ENCODE peak calls at places on chromosome 12, in six cellular contexts. K, F, C, B, P and V are unnamed samples.

GRCh38 chr12:69428351-69429048 is 41.7 kb upstream of the FRS2 start:
- DNase-seq in P (no peak), K (no peak), B (peak; percentile 38), F (no peak), C (no peak), V (no peak)

GRCh38 chr12:42691991-42692557 is 102.5 kb upstream of the PRICKLE1 start:
- DNase-seq in C (no peak), P (no peak), K (no peak), F (no peak), B (no peak), V (no peak)

GRCh38 chr12:76694369-76694768 is 69.5 kb upstream of the ZDHHC17 start:
- DNase-seq in P (no peak), B (no peak), F (no peak), K (no peak), C (no peak), V (no peak)

GRCh38 chr12:75984577-75985182 is 46.9 kb downstream of the PHLDA1 start:
- DNase-seq in F (no peak), B (no peak), K (no peak), C (no peak), P (no peak), V (no peak)

GRCh38 chr12:13000935-13001724 is 1.1 kb upstream of the HEBP1 start:
- DNase-seq in F (no peak), C (peak; percentile 75), P (peak; percentile 31), B (peak; percentile 76), K (peak; percentile 42), V (peak; percentile 31)

GRCh38 chr12:47561746-47562145 is 144.1 kb downstream of the RPAP3 start:
- DNase-seq in K (peak; percentile 66), P (no peak), F (no peak), C (no peak), B (no peak), V (no peak)

GRCh38 chr12:1848146-1848545 is 27.8 kb downstream of the LRTM2 start:
- DNase-seq in B (no peak), P (peak; percentile 4), K (no peak), F (no peak), C (no peak), V (no peak)

GRCh38 chr12:113092478-113093408 is 36.2 kb downstream of the DTX1 start:
- DNase-seq in B (peak; percentile 53), F (no peak), P (no peak), C (no peak), K (no peak), V (no peak)

GRCh38 chr12:92139634-92140555 is 5.8 kb downstream of the BTG1 start:
- DNase-seq in C (no peak), F (no peak), B (no peak), P (no peak), K (peak; percentile 76), V (peak; percentile 43)

GRCh38 chr12:75177997-75178396 is 31.6 kb downstream of the KCNC2 start:
- DNase-seq in B (no peak), F (no peak), C (no peak), K (peak; percentile 96), P (no peak), V (peak; percentile 92)

GRCh38 chr12:16282978-16283377 is 5.5 kb upstream of the SLC15A5 start:
- DNase-seq in K (no peak), P (no peak), C (no peak), F (no peak), B (no peak), V (no peak)

GRCh38 chr12:47297993-47298392 is 218.2 kb upstream of the AMIGO2 start:
- DNase-seq in F (no peak), B (no peak), C (no peak), P (no peak), K (no peak), V (no peak)

GRCh38 chr12:24021164-24021502 is 71.7 kb upstream of the SOX5 start:
- DNase-seq in C (no peak), F (no peak), B (no peak), K (no peak), P (no peak), V (no peak)

GRCh38 chr12:15276088-15276698 is 46.1 kb upstream of the PTPRO start:
- DNase-seq in F (peak; percentile 33), C (peak; percentile 28), K (peak; percentile 48), P (no peak), B (peak; percentile 69), V (no peak)

GRCh38 chr12:29691146-29691854 is 92.4 kb downstream of the TMTC1 start:
- DNase-seq in K (peak; percentile 52), C (no peak), P (no peak), B (no peak), F (peak; percentile 31), V (no peak)

GRCh38 chr12:3199551-3200031 is 122.4 kb downstream of the TSPAN9 start:
- DNase-seq in C (peak; percentile 54), P (no peak), F (no peak), K (no peak), B (peak; percentile 78), V (peak; percentile 14)

GRCh38 chr12:111448266-111448830 is 42.6 kb downstream of the SH2B3 start:
- DNase-seq in P (no peak), K (no peak), F (no peak), B (no peak), C (no peak), V (no peak)

GRCh38 chr12:109734219-109735000 is 20.8 kb downstream of the FAM222A start:
- DNase-seq in P (no peak), C (peak; percentile 79), K (peak; percentile 8), B (no peak), F (no peak), V (no peak)

GRCh38 chr12:100077367-100077766 is 65.3 kb downstream of the BLTP3B start:
- DNase-seq in C (no peak), F (no peak), P (no peak), B (peak; percentile 11), K (no peak), V (no peak)

GRCh38 chr12:1821805-1822204 is 1.4 kb downstream of the LRTM2 start:
- DNase-seq in F (no peak), P (no peak), C (peak; percentile 83), K (no peak), B (no peak), V (no peak)

GRCh38 chr12:56867216-56867615 is 67.0 kb downstream of the SDR9C7 start:
- DNase-seq in K (no peak), P (no peak), B (no peak), C (no peak), F (no peak), V (no peak)

GRCh38 chr12:71685312-71685906 is 473 bp upstream of the TMEM19 start:
- DNase-seq in P (no peak), C (peak; percentile 24), B (peak; percentile 15), K (no peak), F (no peak), V (no peak)

GRCh38 chr12:109770104-109770860 is 56.7 kb downstream of the FAM222A start:
- DNase-seq in B (no peak), F (no peak), C (peak; percentile 3), P (no peak), K (no peak), V (no peak)

GRCh38 chr12:43550831-43551270 is 1.2 kb downstream of the ADAMTS20 start:
- DNase-seq in P (no peak), K (no peak), C (peak; percentile 20), F (peak; percentile 2), B (no peak), V (no peak)

GRCh38 chr12:125330645-125331341 is 265.6 kb downstream of the AACS start:
- DNase-seq in F (peak; percentile 72), K (peak; percentile 27), P (peak; percentile 32), C (peak; percentile 72), B (peak; percentile 84), V (no peak)
- H3K27me3 ChIP-seq in F (no peaks in the 10 kb centered on the region), K (no peaks in the 10 kb centered on the region), P (peaks cover 10% of the 10 kb centered on the region), C (peaks cover 18% of the 10 kb centered on the region), B (peaks cover 1% of the 10 kb centered on the region), V (no peaks in the 10 kb centered on the region)

DNA sequence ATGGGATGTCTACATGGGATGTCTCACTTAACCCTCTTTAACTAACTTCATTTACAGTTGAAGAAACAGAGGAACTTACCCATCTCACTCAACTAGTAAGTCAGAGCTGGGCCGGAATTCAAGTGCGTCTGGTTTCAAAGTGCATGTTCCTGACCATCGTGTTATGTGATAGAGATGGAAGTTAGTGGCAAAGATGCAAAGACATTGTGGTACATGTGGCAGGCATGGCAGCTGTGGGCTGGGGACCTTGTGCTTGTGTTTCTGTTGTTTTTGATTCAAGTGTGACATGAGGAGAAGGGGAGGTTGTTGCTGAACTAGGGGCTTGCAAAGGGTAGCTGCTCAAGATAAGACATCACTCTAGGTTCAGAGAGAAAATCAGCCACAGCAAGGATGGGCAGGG is 2.3 kb upstream of the KRT74 start:
- DNase-seq in F (no peak), C (no peak), K (no peak), P (no peak), B (no peak), V (no peak)
- H3K27me3 ChIP-seq in F (no peaks in the 10 kb centered on the region), C (peaks cover 93% of the 10 kb centered on the region), K (no peaks in the 10 kb centered on the region), P (no peaks in the 10 kb centered on the region), B (no peaks in the 10 kb centered on the region), V (no peaks in the 10 kb centered on the region)

GRCh38 chr12:62629413-62629812 is 162.8 kb downstream of the MON2 start:
- DNase-seq in B (no peak), F (no peak), C (no peak), P (no peak), K (no peak), V (no peak)
- H3K27me3 ChIP-seq in B (no peaks in the 10 kb centered on the region), F (peaks cover 2% of the 10 kb centered on the region), C (no peaks in the 10 kb centered on the region), P (no peaks in the 10 kb centered on the region), K (no peaks in the 10 kb centered on the region), V (no peaks in the 10 kb centered on the region)

GRCh38 chr12:54429014-54429471 is 10.0 kb upstream of the ITGA5 start:
- DNase-seq in C (no peak), K (no peak), F (no peak), P (no peak), B (no peak), V (peak; percentile 71)

GRCh38 chr12:54426690-54427089 is 7.6 kb upstream of the ITGA5 start:
- DNase-seq in P (no peak), K (no peak), C (no peak), B (no peak), F (no peak), V (no peak)

GRCh38 chr12:54425696-54426095 is 6.6 kb upstream of the ITGA5 start:
- DNase-seq in F (no peak), C (no peak), P (no peak), B (no peak), K (no peak), V (no peak)

GRCh38 chr12:54430471-54431075 is 11.5 kb upstream of the ITGA5 start:
- DNase-seq in K (no peak), F (no peak), C (no peak), B (no peak), P (no peak), V (no peak)

DNA sequence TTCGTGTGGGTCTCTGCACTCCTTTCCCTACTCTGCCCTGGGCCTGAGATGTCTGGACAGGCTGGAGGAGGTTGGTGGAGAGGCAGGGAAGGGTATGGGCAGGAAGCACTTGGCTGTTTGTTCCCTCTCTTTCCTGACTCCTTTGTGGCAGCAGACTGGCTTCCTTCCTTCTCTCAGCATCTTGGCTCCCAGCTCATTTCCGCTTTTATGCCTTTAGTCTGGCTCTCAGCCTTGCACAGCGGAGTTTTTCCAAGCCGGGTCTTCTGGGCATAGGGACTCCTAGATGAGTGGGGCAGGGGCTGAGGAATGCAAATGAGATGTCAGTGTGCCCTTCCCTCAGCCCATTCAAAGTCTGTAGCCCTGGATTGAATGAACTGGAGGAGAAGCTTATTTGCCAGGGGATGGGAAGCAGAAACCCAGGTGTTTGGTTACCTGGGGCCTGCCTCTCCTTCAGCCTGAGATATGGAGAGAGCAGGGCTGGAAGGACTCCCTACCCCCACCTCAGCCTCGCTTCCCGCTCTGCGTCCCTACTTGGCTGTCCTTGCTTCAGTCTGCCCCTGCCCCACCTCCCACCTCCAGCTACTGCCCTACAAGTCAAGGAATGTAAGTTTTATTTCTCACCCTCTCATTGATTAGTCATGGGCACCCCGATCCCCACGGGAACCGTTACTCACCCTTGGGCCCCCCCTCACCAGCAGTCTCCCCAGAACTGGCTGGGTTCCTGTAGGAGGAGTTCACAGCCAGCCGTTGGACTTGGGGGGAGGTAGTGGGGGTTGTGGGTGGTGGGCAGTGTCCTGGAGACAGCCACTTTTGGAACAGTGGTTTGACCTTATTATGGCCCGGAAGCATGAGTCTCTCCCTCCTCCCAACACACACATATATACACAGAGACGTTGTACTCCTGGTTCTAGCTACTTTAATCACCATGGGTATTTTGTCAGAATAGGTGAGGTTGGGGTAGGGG is 9.3 kb upstream of the ITGA5 start:
- DNase-seq in K (peak; percentile 77), C (no peak), B (no peak), F (no peak), P (no peak), V (no peak)
- H3K27me3 ChIP-seq in K (no peaks in the 10 kb centered on the region), C (no peaks in the 10 kb centered on the region), B (no peaks in the 10 kb centered on the region), F (no peaks in the 10 kb centered on the region), P (no peaks in the 10 kb centered on the region), V (no peaks in the 10 kb centered on the region)